ENCODE peak calls at places on chromosomes 12 and 14, in eight cellular contexts. O is stimulated activated CD4-positive, alpha-beta T cell treated with anti-CD3 and anti-CD28 coated beads, Interleukin-15, amount 100 ng/mL, for 24 hours; P is T1000; J is GM13977; B is AG10803; N is left colon; A is hepatocyte; D is activated T-cell treated with anti-CD3 and anti-CD28 coated beads for 48 hours. K is an unnamed sample.

GRCh38 chr14:100765991-100766390 is 39.3 kb downstream of the DLK1 start:
- DNase-seq in N (no peak), B (no peak), A (no peak), D (no peak), O (no peak), P (no peak), J (no peak), K (no peak)

GRCh38 chr14:65255583-65256443 is 153.5 kb upstream of the MAX start:
- DNase-seq in O (no peak), B (no peak), P (no peak), J (no peak), D (no peak), N (peak), A (peak), K (no peak)

GRCh38 chr12:49146406-49146805 is 15.2 kb upstream of the TUBA1B start:
- DNase-seq in B (no peak), A (no peak), P (no peak), O (no peak), N (no peak), J (no peak), D (no peak), K (no peak)

GRCh38 chr14:86541969-86542368 is 1012.0 kb downstream of the FLRT2 start:
- DNase-seq in A (no peak), P (no peak), D (no peak), O (no peak), B (no peak), N (no peak), J (no peak), K (no peak)

GRCh38 chr12:126033746-126034145 is 968.5 kb downstream of the AACS start:
- DNase-seq in P (peak), B (no peak), A (peak), N (peak), J (no peak), O (no peak), D (no peak), K (no peak)

GRCh38 chr14:51131516-51131915 is 36.6 kb upstream of the TRIM9 start:
- DNase-seq in P (no peak), D (no peak), A (no peak), J (no peak), N (no peak), B (no peak), O (no peak), K (no peak)

GRCh38 chr14:67722293-67722692 is 20.6 kb downstream of the RDH12 start:
- DNase-seq in N (peak), D (no peak), B (peak), P (no peak), A (peak), J (no peak), O (no peak), K (peak)

GRCh38 chr12:127389923-127390322 is 877.0 kb upstream of the TMEM132C start:
- DNase-seq in A (peak), P (peak), N (no peak), J (no peak), B (peak), D (no peak), O (no peak), K (no peak)

GRCh38 chr12:10672231-10672868 is 1.5 kb downstream of the STYK1 start:
- DNase-seq in P (no peak), J (no peak), D (no peak), A (no peak), O (no peak), N (peak), B (no peak), K (no peak)

GRCh38 chr12:104057771-104058197 is 6.5 kb upstream of the HCFC2 start:
- DNase-seq in B (no peak), O (no peak), A (no peak), J (peak), N (no peak), D (no peak), P (no peak), K (no peak)

GRCh38 chr12:116123511-116124258 is 153.8 kb downstream of the MED13L start:
- DNase-seq in O (peak), N (peak), A (peak), J (peak), P (no peak), B (peak), D (peak), K (peak)

GRCh38 chr12:65490193-65490592 is 211.7 kb downstream of the MSRB3 start:
- DNase-seq in N (no peak), B (peak), A (no peak), D (no peak), J (no peak), O (no peak), P (no peak), K (no peak)

GRCh38 chr14:58331111-58331510 is 32.8 kb downstream of the ARID4A start:
- DNase-seq in O (peak), A (peak), N (peak), B (peak), J (peak), P (no peak), D (peak), K (peak)

GRCh38 chr12:52020539-52021336 is 14.0 kb downstream of the TAMALIN start:
- DNase-seq in J (peak), N (peak), B (no peak), O (peak), P (peak), A (peak), D (peak), K (peak)

GRCh38 chr12:130673036-130673705 is 42.9 kb downstream of the RIMBP2 start:
- DNase-seq in P (no peak), D (no peak), A (no peak), N (no peak), J (no peak), O (no peak), B (no peak), K (no peak)

GRCh38 chr12:12024958-12025682 is 45.6 kb upstream of the BCL2L14 start:
- DNase-seq in O (peak), N (peak), J (no peak), B (no peak), A (no peak), P (no peak), D (peak), K (no peak)

GRCh38 chr14:20460458-20461229 is 590 bp downstream of the PIP4P1 start:
- DNase-seq in B (no peak), D (peak), P (no peak), A (peak), O (peak), N (peak), J (no peak), K (no peak)

GRCh38 chr14:72745546-72745945 is 148.4 kb downstream of the DPF3 start:
- DNase-seq in P (peak), A (no peak), N (no peak), O (no peak), D (no peak), B (peak), J (no peak), K (no peak)

GRCh38 chr12:2170376-2170775 is 117.6 kb downstream of the CACNA1C start:
- DNase-seq in D (no peak), J (no peak), P (no peak), A (no peak), N (no peak), B (peak), O (no peak), K (no peak)

GRCh38 chr12:68162374-68162773 is 2.8 kb upstream of the IFNG start:
- DNase-seq in P (no peak), O (no peak), J (no peak), N (no peak), B (no peak), A (no peak), D (no peak), K (no peak)

GRCh38 chr14:99772371-99773283 is 20.6 kb upstream of the EML1 start:
- DNase-seq in P (no peak), B (no peak), J (no peak), N (no peak), O (no peak), D (no peak), A (no peak), K (no peak)

GRCh38 chr14:92783813-92784431 is 10.2 kb upstream of the GOLGA5 start:
- DNase-seq in A (peak), J (peak), D (no peak), N (no peak), O (peak), P (no peak), B (peak), K (no peak)

GRCh38 chr14:68951051-68951797 is 27.9 kb downstream of the ACTN1 start:
- DNase-seq in A (peak), J (no peak), N (peak), P (peak), D (no peak), B (peak), O (no peak), K (no peak)

GRCh38 chr12:6154730-6155459 is 30.4 kb upstream of the VWF start:
- DNase-seq in O (no peak), A (no peak), N (peak), B (no peak), D (no peak), P (no peak), J (no peak), K (no peak)

GRCh38 chr14:72443991-72444431 is 449.9 kb downstream of the DPF3 start:
- DNase-seq in N (no peak), D (peak), J (peak), A (no peak), P (no peak), B (no peak), O (peak), K (no peak)

GRCh38 chr14:36224176-36224575 is 47.7 kb upstream of the PTCSC3 start:
- DNase-seq in O (no peak), P (no peak), B (no peak), N (no peak), J (no peak), A (no peak), D (no peak), K (no peak)

GRCh38 chr12:111024205-111024794 is 103.9 kb upstream of the MYL2 start:
- DNase-seq in A (peak), B (peak), N (peak), J (peak), D (peak), O (peak), P (no peak), K (no peak)

GRCh38 chr12:630656-631632 is 32.3 kb downstream of the NINJ2 start:
- DNase-seq in D (peak), P (no peak), B (no peak), N (peak), O (peak), J (peak), A (no peak), K (peak)

GRCh38 chr12:75981773-75982564 is 49.6 kb downstream of the PHLDA1 start:
- DNase-seq in J (no peak), P (no peak), O (no peak), B (no peak), D (no peak), A (no peak), N (no peak), K (no peak)

GRCh38 chr14:74962493-74962892 is 7.1 kb upstream of the PGF start:
- DNase-seq in A (no peak), D (no peak), N (no peak), P (no peak), B (no peak), J (no peak), O (no peak), K (no peak)

GRCh38 chr14:23185046-23185445 is 1.6 kb upstream of the SLC7A8 start:
- DNase-seq in N (no peak), P (no peak), D (no peak), J (no peak), A (no peak), B (no peak), O (no peak), K (no peak)

GRCh38 chr12:13175499-13175898 is 21.0 kb upstream of the EMP1 start:
- DNase-seq in P (no peak), B (peak), D (no peak), N (no peak), J (no peak), O (no peak), A (peak), K (no peak)

GRCh38 chr12:65922077-65922476 is 97.8 kb downstream of the HMGA2 start:
- DNase-seq in A (no peak), N (no peak), J (no peak), P (no peak), O (no peak), D (no peak), B (no peak), K (no peak)

GRCh38 chr12:50986961-50987737 is 34.8 kb downstream of the HIGD1C start:
- DNase-seq in O (peak), J (peak), P (no peak), N (peak), B (peak), A (peak), D (no peak), K (peak)

GRCh38 chr12:124379379-124379937 is 84.6 kb downstream of the RFLNA start:
- DNase-seq in A (no peak), D (no peak), N (no peak), P (no peak), O (no peak), J (no peak), B (no peak), K (no peak)

GRCh38 chr14:56135001-56135400 is 16.8 kb downstream of the PELI2 start:
- DNase-seq in D (no peak), B (no peak), N (no peak), O (no peak), P (no peak), J (no peak), A (no peak), K (no peak)

GRCh38 chr12:79782197-79782890 is 91.6 kb upstream of the PAWR start:
- DNase-seq in J (no peak), P (no peak), N (no peak), A (no peak), O (no peak), B (peak), D (no peak), K (no peak)

GRCh38 chr12:109608270-109608669 is 34.7 kb downstream of the MVK start:
- DNase-seq in N (no peak), D (no peak), J (no peak), A (no peak), P (no peak), B (no peak), O (no peak), K (no peak)